ENCODE peak calls at places on chromosomes 5 and 9, in eight cellular contexts. S is retina, Y is WTC11, R is Peyer's patch, I is EH, X is fibroblast of the conjunctiva, E is NCI-H2081, F is kidney glomerular epithelial cell. K is an unnamed sample.

GRCh38 chr9:4855861-4856260 is 63.1 kb downstream of the RCL1 start:
- DNase-seq in I (peak), R (no peak), F (peak), X (no peak), S (no peak), E (no peak), Y (no peak), K (no peak)

GRCh38 chr5:148416921-148417320 is 33.2 kb downstream of the FBXO38 start:
- DNase-seq in S (no peak), X (no peak), R (no peak), I (peak), Y (no peak), E (no peak), F (no peak), K (no peak)

GRCh38 chr5:36526537-36526936 is 79.9 kb upstream of the SLC1A3 start:
- DNase-seq in F (no peak), I (no peak), S (no peak), Y (no peak), X (no peak), E (no peak), R (no peak), K (no peak)

GRCh38 chr9:127162046-127162445 is 39.6 kb upstream of the ANGPTL2 start:
- DNase-seq in S (no peak), Y (no peak), I (peak), E (no peak), X (no peak), F (no peak), R (no peak), K (no peak)

GRCh38 chr9:34382879-34383278 is 6.2 kb upstream of the MYORG start:
- DNase-seq in X (no peak), Y (no peak), E (no peak), F (no peak), I (no peak), R (no peak), S (no peak), K (no peak)

GRCh38 chr5:10018670-10019069 is 231.0 kb downstream of the ATPSCKMT start:
- DNase-seq in E (no peak), F (peak), X (peak), S (no peak), I (peak), R (no peak), Y (no peak), K (no peak)

GRCh38 chr5:89401659-89402058 is 518.7 kb upstream of the MEF2C start:
- DNase-seq in X (no peak), R (no peak), F (no peak), S (no peak), E (no peak), Y (no peak), I (no peak), K (no peak)

GRCh38 chr5:39772307-39772706 is 347.5 kb upstream of the DAB2 start:
- DNase-seq in R (no peak), I (peak), Y (no peak), F (no peak), X (no peak), E (no peak), S (no peak), K (no peak)

GRCh38 chr5:99000878-99001277 is 72.1 kb upstream of the CHD1 start:
- DNase-seq in I (no peak), E (no peak), S (no peak), Y (no peak), F (no peak), X (no peak), R (no peak), K (no peak)

GRCh38 chr5:1547655-1548054 is 23.9 kb upstream of the LPCAT1 start:
- DNase-seq in X (no peak), F (no peak), Y (no peak), S (no peak), R (peak), I (no peak), E (no peak), K (no peak)

GRCh38 chr5:43432486-43433365 is 20.5 kb upstream of the CCL28 start:
- DNase-seq in Y (no peak), S (no peak), R (peak), X (peak), F (peak), I (peak), E (peak), K (peak)

GRCh38 chr5:157502143-157502647 is 42.2 kb downstream of the NIPAL4 start:
- DNase-seq in S (no peak), Y (no peak), E (no peak), F (no peak), I (peak), X (no peak), R (peak), K (no peak)

GRCh38 chr5:55191165-55191564 is 18.2 kb upstream of the CDC20B start:
- DNase-seq in I (no peak), F (no peak), X (no peak), Y (no peak), R (no peak), E (no peak), S (no peak), K (no peak)

K was measured in NCI-H446.